ENCODE peak calls at places on chromosomes 2 and 18, in nine cellular contexts. W, M, B, D, Z, Q, H, J and V are unnamed samples.

GRCh38 chr18:37393945-37394609 is 171.5 kb downstream of the CELF4 start:
- DNase-seq in W (peak; percentile 73), M (peak; percentile 88), B (peak; percentile 48), D (peak; percentile 43), Z (peak; percentile 13), Q (no peak), H (peak; percentile 69), J (peak; percentile 76), V (peak; percentile 92)

GRCh38 chr2:8514748-8515389 is 167.0 kb upstream of the ID2 start:
- DNase-seq in W (no peak), M (no peak), B (peak; percentile 54), D (no peak), Z (no peak), Q (no peak), H (no peak), J (no peak), V (no peak)

GRCh38 chr18:48024009-48024512 is 93.6 kb upstream of the SMAD2 start:
- DNase-seq in W (no peak), M (no peak), B (no peak), D (no peak), Z (no peak), Q (no peak), H (no peak), J (no peak), V (peak; percentile 83)

GRCh38 chr18:7545734-7546133 is 21.4 kb upstream of the PTPRM start:
- DNase-seq in W (peak; percentile 27), M (no peak), B (no peak), D (no peak), Z (no peak), Q (no peak), H (no peak), J (peak; percentile 73), V (no peak)

GRCh38 chr2:127145255-127145899 is 38.4 kb upstream of the BIN1 start:
- DNase-seq in W (no peak), M (no peak), B (no peak), D (no peak), Z (no peak), Q (no peak), H (no peak), J (peak; percentile 27), V (no peak)

GRCh38 chr2:43174368-43175186 is 51.8 kb downstream of the ZFP36L2 start:
- DNase-seq in W (no peak), M (peak; percentile 75), B (peak; percentile 66), D (no peak), Z (no peak), Q (no peak), H (peak; percentile 41), J (no peak), V (no peak)

GRCh38 chr2:38546064-38546463 is 56.7 kb downstream of the HNRNPLL start:
- DNase-seq in W (no peak), M (no peak), B (no peak), D (no peak), Z (no peak), Q (no peak), H (no peak), J (no peak), V (no peak)

GRCh38 chr2:20067992-20068727 is 16.7 kb upstream of the LAPTM4A start:
- DNase-seq in W (no peak), M (no peak), B (no peak), D (no peak), Z (no peak), Q (no peak), H (no peak), J (peak; percentile 96), V (peak; percentile 65)

GRCh38 chr18:11955299-11956029 is 25.8 kb upstream of the IMPA2 start:
- DNase-seq in W (peak; percentile 43), M (peak; percentile 76), B (no peak), D (no peak), Z (no peak), Q (no peak), H (peak; percentile 34), J (peak; percentile 87), V (no peak)

GRCh38 chr2:39492095-39492590 is 55.1 kb upstream of the MAP4K3 start:
- DNase-seq in W (no peak), M (no peak), B (peak; percentile 37), D (peak; percentile 62), Z (no peak), Q (no peak), H (peak; percentile 55), J (peak; percentile 98), V (no peak)

GRCh38 chr18:77069931-77070330 is 62.7 kb downstream of the MBP start:
- DNase-seq in W (no peak), M (no peak), B (no peak), D (no peak), Z (no peak), Q (no peak), H (no peak), J (no peak), V (peak; percentile 36)

GRCh38 chr18:56799756-56800155 is 148.6 kb downstream of the WDR7 start:
- DNase-seq in W (no peak), M (no peak), B (no peak), D (no peak), Z (no peak), Q (no peak), H (no peak), J (peak; percentile 34), V (no peak)

GRCh38 chr18:76252880-76253279 is 242.2 kb downstream of the ZNF516 start:
- DNase-seq in W (no peak), M (no peak), B (no peak), D (no peak), Z (no peak), Q (peak; percentile 23), H (no peak), J (peak; percentile 6), V (no peak)

GRCh38 chr2:161312996-161313395 is 4.8 kb downstream of the PSMD14 start:
- DNase-seq in W (no peak), M (no peak), B (no peak), D (no peak), Z (no peak), Q (no peak), H (no peak), J (peak; percentile 38), V (no peak)

GRCh38 chr2:239878686-239879085 is 146.5 kb downstream of the NDUFA10 start:
- DNase-seq in W (no peak), M (no peak), B (no peak), D (no peak), Z (no peak), Q (no peak), H (no peak), J (no peak), V (no peak)

GRCh38 chr2:101255501-101255900 is 2.8 kb downstream of the CNOT11 start:
- DNase-seq in W (no peak), M (no peak), B (no peak), D (no peak), Z (no peak), Q (no peak), H (no peak), J (peak; percentile 45), V (no peak)

DNA sequence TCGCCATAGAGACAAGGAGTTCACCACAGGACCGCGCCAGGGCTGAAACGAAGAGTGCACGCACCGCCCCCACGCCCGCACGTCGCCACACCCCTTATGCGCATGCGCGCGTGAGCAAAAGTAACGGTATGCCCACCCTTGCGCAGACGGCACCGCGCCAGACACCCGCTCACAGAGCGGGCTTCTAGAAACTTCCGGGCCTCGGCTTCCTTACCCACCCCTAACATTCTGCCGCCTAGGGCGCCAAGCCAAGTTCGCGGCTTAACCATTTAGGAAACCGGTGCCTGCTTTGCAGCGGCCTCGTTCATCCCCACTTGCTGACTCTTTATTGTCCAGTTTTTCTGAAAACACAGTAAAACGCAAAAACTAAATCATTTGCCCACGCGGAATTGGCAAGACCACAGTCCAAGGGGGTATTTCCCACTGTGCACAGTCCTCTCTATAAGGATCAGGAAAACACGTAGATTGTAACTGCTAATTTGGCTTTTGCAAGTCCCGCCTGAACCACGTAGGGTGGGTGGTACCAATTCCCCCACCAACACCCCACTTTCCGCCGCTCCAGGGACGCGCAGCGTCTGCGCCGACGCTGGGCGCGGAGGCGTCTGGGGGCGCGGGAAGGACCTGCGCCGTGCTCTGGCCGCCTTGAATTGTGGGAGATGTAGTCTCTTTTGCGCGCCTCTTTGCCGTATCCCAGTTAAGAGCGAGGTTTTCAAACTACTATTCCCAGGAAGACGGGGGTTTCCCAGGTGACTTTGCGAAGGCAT is at the start of the genes FBXO15 and TIMM21:
- DNase-seq in W (peak; percentile 96), M (peak; percentile 98), B (peak; percentile 76), D (peak; percentile 80), Z (peak; percentile 92), Q (peak; percentile 90), H (peak; percentile 97), J (peak; percentile 96), V (peak; percentile 94)
- TF ChIP-seq POLR2A in W (peak; percentile 50), M (no peak), B (peak; percentile 73), D (peak; percentile 71), Z (peak; percentile 77), Q (peak; percentile 80), H (peak; percentile 72), J (peak; percentile 5), V (no peak)

GRCh38 chr2:206225435-206226232 is 48.8 kb upstream of the ZDBF2 start:
- DNase-seq in W (no peak), M (no peak), B (no peak), D (no peak), Z (no peak), Q (no peak), H (no peak), J (no peak), V (no peak)
- TF ChIP-seq POLR2A in W (no peak), M (no peak), B (no peak), D (no peak), Z (no peak), Q (no peak), H (no peak), J (no peak), V (no peak)

GRCh38 chr18:23883277-23883790 is 131.2 kb upstream of the TTC39C start:
- DNase-seq in W (peak; percentile 22), M (no peak), B (no peak), D (no peak), Z (peak; percentile 72), Q (no peak), H (no peak), J (peak; percentile 7), V (peak; percentile 80)

GRCh38 chr18:23887035-23887434 is 127.5 kb upstream of the TTC39C start:
- DNase-seq in W (no peak), M (no peak), B (no peak), D (no peak), Z (no peak), Q (no peak), H (no peak), J (no peak), V (no peak)

GRCh38 chr18:23885750-23886149 is 128.8 kb upstream of the TTC39C start:
- DNase-seq in W (no peak), M (no peak), B (no peak), D (no peak), Z (no peak), Q (no peak), H (no peak), J (no peak), V (no peak)

GRCh38 chr18:23882616-23883276 is 131.8 kb upstream of the TTC39C start:
- DNase-seq in W (no peak), M (no peak), B (no peak), D (no peak), Z (no peak), Q (no peak), H (no peak), J (no peak), V (no peak)

GRCh38 chr18:23884712-23885375 is 129.7 kb upstream of the TTC39C start:
- DNase-seq in W (peak; percentile 68), M (no peak), B (no peak), D (no peak), Z (peak; percentile 25), Q (no peak), H (peak; percentile 54), J (no peak), V (no peak)
- TF ChIP-seq POLR2A in W (no peak), M (no peak), B (no peak), D (no peak), Z (no peak), Q (no peak), H (no peak), J (no peak), V (no peak)

GRCh38 chr2:112055110-112055832 is at the start of gene TMEM87B:
- DNase-seq in W (peak; percentile 98), M (peak; percentile 100), B (peak; percentile 78), D (peak; percentile 66), Z (peak; percentile 94), Q (peak; percentile 87), H (peak; percentile 98), J (peak; percentile 98), V (peak; percentile 97)
- TF ChIP-seq POLR2A in W (peak; percentile 81), M (no peak), B (peak; percentile 84), D (peak; percentile 56), Z (peak; percentile 77), Q (no peak), H (peak; percentile 88), J (peak; percentile 85), V (no peak)